ENCODE peak calls at places on chromosome 19, in five cellular contexts. G, S, A, D and O are unnamed samples.

GRCh38 chr19:18669524-18669817 is 14.0 kb upstream of the CRTC1 start:
- DNase-seq in A (no peak), S (no peak), G (no peak), D (no peak), O (no peak)

GRCh38 chr19:45645631-45646344 is 6.6 kb upstream of the EML2 start:
- DNase-seq in G (peak), A (peak), S (peak), D (peak), O (peak)

GRCh38 chr19:42090687-42091086 is 14.7 kb downstream of the ZNF574 start:
- DNase-seq in S (no peak), D (no peak), A (no peak), G (no peak), O (no peak)

GRCh38 chr19:17965370-17966114 is 1.4 kb upstream of the KCNN1 start:
- DNase-seq in A (no peak), G (no peak), D (no peak), S (no peak), O (no peak)

GRCh38 chr19:10593820-10594637 is 6.9 kb upstream of the AP1M2 start:
- DNase-seq in G (no peak), A (no peak), S (peak), D (peak), O (no peak)

GRCh38 chr19:48676887-48677286 is 4.1 kb upstream of the NTN5 start:
- DNase-seq in S (peak), G (no peak), A (no peak), D (no peak), O (no peak)

GRCh38 chr19:39166571-39167391 is 30.0 kb upstream of the NCCRP1 start:
- DNase-seq in D (peak), S (peak), G (no peak), A (peak), O (no peak)

GRCh38 chr19:48196321-48196761 is 25.9 kb downstream of the ZSWIM9 start:
- DNase-seq in G (no peak), S (no peak), A (no peak), D (no peak), O (no peak)

GRCh38 chr19:4429266-4430200 is 27.1 kb downstream of the CHAF1A start:
- DNase-seq in D (no peak), G (no peak), S (no peak), A (no peak), O (no peak)

GRCh38 chr19:10112037-10112751 is 701 bp downstream of the P2RY11 start:
- DNase-seq in D (peak), G (no peak), A (no peak), S (peak), O (no peak)

GRCh38 chr19:28609091-28609755 is 603.7 kb downstream of the UQCRFS1 start:
- DNase-seq in S (no peak), A (no peak), G (no peak), D (no peak), O (no peak)

GRCh38 chr19:53871448-53871847 is 3.8 kb downstream of the MYADM start:
- DNase-seq in G (no peak), S (no peak), D (peak), A (no peak), O (no peak)

GRCh38 chr19:40217027-40217810 is 965 bp downstream of the TTC9B start:
- DNase-seq in D (peak), S (peak), G (no peak), A (no peak), O (no peak)

GRCh38 chr19:46579286-46579944 is 21.7 kb upstream of the CALM3 start:
- DNase-seq in A (no peak), G (no peak), D (no peak), S (no peak), O (peak)

GRCh38 chr19:35213678-35214632 is 14.6 kb downstream of the FAM187B start:
- DNase-seq in G (no peak), S (peak), D (peak), A (peak), O (no peak)

GRCh38 chr19:34838753-34839431 is 65.9 kb upstream of the ZNF599 start:
- DNase-seq in D (no peak), G (peak), A (peak), S (peak), O (peak)

GRCh38 chr19:57887195-57887941 is 1.5 kb downstream of the ZNF814 start:
- DNase-seq in G (no peak), D (no peak), A (no peak), S (no peak), O (no peak)

DNA sequence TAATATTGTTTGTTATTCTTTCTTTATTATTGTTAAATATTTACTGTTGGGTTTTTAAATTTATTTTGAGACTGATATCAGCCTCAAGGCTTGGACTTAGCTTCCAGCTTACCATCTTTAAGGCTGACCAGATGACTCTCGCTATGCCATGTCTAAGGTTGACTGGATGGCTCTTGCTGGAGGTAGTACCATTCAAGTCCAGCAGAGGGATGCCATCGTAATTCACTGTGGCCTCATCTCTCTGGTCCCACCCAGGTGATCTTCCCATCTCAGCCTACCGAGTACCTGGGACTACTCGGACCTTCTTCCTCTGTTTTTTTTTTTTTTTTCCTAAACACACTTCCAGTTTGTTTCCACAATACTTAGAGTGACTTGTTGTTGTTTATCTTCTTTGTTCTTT is 41.7 kb upstream of the ZNF91 start:
- DNase-seq in S (no peak), D (no peak), G (no peak), A (no peak), O (no peak)
- TF ChIP-seq CTCF in S (no peak), D (no peak), G (peak), A (peak), O (peak)

GRCh38 chr19:36378625-36379509 is at the start of gene ZFP14:
- DNase-seq in A (peak), S (peak), G (peak), D (peak), O (peak)
- TF ChIP-seq CTCF in A (peak), S (no peak), G (no peak), D (peak), O (no peak)

DNA sequence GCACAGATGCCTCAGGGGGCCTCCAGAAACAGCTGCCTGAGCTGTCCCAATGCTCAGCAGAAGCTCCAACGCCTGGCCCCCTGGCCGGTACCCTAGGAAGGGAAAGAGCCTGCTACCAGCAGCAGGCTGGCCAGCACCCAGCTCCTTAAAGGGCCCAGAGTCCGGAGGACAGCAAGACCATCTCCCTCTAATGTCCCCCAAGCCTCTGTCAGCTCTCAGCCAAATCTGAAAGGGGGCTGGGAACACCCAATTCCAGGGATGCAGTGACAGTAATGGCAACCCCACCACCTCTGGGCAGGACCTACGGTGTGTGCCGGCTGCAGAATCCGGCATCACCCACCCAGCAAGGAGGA is 4.2 kb downstream of the PPP6R1 start:
- DNase-seq in G (no peak), S (no peak), D (no peak), A (no peak), O (no peak)
- TF ChIP-seq CTCF in G (no peak), S (no peak), D (no peak), A (no peak), O (no peak)

DNA sequence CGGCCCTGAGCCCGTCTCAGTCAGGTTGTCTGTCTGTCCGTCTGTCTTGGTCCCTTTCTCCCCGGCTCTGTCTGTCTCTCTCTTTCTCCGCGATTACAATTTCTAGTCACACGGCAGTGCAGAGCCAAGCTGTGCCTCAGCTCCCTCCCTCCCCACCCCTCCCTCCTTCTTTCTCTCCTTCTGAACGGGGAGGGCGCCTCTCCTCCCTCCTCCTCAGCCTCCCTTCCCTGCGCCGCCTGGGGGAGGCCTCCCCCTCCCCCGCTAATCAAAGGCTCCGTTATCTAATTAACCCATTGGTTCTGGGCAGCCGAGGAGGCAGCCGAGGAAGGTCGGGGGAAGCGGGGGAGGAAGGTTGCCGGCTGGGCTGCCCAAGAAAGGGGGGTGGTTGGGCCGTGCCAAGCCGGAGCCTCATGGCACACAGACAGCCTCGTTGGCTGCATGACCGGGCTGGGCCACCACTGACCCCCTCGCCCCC is 16.5 kb downstream of the LRRC4B start:
- DNase-seq in S (no peak), A (no peak), G (no peak), D (no peak), O (no peak)
- TF ChIP-seq CTCF in S (no peak), A (no peak), G (no peak), D (no peak), O (no peak)

DNA sequence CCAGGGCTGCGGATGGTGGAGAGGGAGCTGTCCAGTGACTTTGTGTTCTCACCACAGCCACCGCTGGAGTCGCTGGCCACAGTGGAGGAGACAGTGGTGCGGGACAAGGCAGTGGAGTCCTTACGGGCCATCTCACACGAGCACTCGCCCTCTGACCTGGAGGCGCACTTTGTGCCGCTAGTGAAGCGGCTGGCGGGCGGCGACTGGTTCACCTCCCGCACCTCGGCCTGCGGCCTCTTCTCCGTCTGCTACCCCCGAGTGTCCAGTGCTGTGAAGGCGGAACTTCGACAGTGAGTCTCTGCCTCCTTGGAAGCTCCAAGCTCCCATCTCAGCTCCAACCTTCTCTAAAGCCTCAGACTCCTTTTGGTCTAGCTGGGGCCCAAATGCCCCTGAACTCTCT is 21.4 kb downstream of the PPP2R1A start:
- DNase-seq in G (no peak), D (no peak), S (no peak), A (no peak), O (no peak)
- TF ChIP-seq CTCF in G (no peak), D (no peak), S (no peak), A (no peak), O (no peak)

GRCh38 chr19:6279620-6279930 is 200 bp downstream of the MLLT1 start:
- DNase-seq in A (no peak), G (no peak), S (no peak), D (no peak), O (no peak)

GRCh38 chr19:6278051-6278450 is 1.7 kb downstream of the MLLT1 start:
- DNase-seq in G (no peak), A (no peak), S (no peak), D (no peak), O (no peak)

GRCh38 chr19:6278740-6279619 is 795 bp downstream of the MLLT1 start:
- DNase-seq in G (no peak), S (no peak), D (no peak), A (no peak), O (no peak)

GRCh38 chr19:6276447-6276846 is 3.3 kb downstream of the MLLT1 start:
- DNase-seq in D (peak), S (peak), G (no peak), A (peak), O (no peak)

DNA sequence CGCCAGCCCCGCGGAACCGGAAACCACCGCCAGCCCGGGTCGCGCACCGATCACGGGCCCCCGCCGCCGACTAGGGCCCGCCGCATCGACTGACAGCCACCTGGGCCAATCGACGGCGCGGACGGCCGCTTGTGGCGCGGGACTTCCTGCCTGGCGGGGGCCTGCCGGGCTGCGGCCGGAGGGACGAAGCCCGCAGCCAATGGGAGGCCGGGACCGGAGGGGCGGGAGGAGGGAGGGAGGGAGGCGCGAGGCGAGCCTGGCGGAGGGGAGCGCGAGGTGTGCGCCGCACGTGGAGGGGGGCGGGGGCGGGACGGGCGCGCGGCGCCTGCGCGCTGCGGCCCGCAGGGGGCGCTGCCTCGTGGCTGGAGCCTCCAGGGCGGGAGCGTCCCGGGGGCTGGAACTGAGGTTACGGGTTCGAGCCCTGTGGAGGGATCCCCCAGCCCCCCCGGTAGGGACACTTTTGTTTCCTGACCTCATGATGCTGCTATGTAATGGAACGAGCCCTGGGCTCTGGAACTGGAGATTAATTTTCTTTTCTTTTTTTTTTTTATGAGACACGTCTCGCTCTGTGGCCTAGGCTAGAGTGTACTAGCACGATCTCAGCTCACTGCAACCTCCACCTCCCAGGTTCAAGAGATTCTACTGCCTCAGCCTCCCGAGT is at the start of gene MLLT1:
- DNase-seq in G (peak), D (peak), S (peak), A (peak), O (peak)
- TF ChIP-seq CTCF in G (peak), D (peak), S (peak), A (peak), O (peak)

DNA sequence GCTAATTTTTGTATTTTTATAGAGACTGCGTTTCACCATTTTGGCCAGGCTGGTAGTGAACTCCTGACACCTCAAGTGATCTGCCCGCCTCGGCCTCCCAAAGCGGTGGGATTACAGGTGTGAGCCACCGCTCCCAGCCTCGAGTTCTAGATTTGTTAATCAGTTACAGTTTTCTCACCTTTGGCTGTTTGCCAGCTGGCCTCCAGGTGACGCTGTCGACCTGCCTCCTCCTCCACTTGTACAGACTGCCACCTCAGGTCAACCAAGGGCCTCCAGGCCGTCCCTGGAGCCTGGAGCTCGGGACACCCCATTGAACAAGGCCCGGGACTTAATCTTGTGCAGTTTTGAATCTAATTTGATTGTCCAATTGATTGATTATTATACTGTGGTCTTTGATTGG is 45.5 kb downstream of the IER2 start:
- DNase-seq in A (no peak), D (peak), G (no peak), S (peak), O (peak)
- TF ChIP-seq CTCF in A (no peak), D (peak), G (peak), S (no peak), O (peak)